ENCODE peak calls at places on chromosomes 13 and 19, in four cellular contexts. I, Y, G and T are unnamed samples.

GRCh38 chr13:41601718-41602445 is 144.5 kb downstream of the RGCC start:
- DNase-seq in I (no peak), Y (peak), G (no peak), T (no peak)

GRCh38 chr13:60520902-60521563 is 124.0 kb downstream of the TDRD3 start:
- DNase-seq in I (no peak), Y (no peak), G (no peak), T (no peak)

GRCh38 chr13:79987761-79988160 is 353.2 kb downstream of the SPRY2 start:
- DNase-seq in I (no peak), Y (no peak), G (no peak), T (no peak)

GRCh38 chr13:19159181-19159580 is 22.4 kb downstream of the TUBA3C start:
- DNase-seq in I (no peak), Y (no peak), G (no peak), T (no peak)

GRCh38 chr13:62320129-62320724 is 904.6 kb upstream of the PCDH20 start:
- DNase-seq in I (no peak), Y (peak), G (peak), T (no peak)

GRCh38 chr13:112615391-112615790 is 27.4 kb upstream of the TUBGCP3 start:
- DNase-seq in I (no peak), Y (no peak), G (no peak), T (no peak)

GRCh38 chr13:59024434-59024833 is 1139.3 kb downstream of the DIAPH3 start:
- DNase-seq in I (no peak), Y (no peak), G (no peak), T (no peak)

GRCh38 chr13:100273138-100273537 is 184.2 kb downstream of the PCCA start:
- DNase-seq in I (no peak), Y (no peak), G (no peak), T (no peak)

DNA sequence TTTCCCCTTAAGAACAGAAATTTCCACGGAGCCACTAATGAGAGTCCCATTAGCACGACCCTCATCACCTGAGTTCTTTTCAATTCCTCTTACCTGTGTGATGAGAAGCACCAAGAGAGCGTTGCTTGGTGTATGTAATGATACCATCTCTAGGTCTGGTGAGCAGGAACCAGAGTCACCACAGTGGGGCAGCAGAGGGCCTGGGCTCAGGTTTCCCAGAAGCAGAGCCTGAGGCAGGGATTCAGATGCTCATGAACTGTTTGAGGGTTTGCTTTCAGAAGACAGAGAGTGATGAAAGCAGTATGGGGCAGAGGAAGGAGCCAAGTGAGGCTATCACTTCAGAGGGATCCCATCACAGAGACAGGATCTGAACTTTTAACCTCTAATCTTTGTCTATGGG is 3.1 kb upstream of the PTPRH start:
- DNase-seq in I (no peak), Y (no peak), G (no peak), T (no peak)
- TF ChIP-seq CTCF in I (no peak), Y (no peak), G (peak), T (no peak)

GRCh38 chr13:75871059-75871458 is 234.9 kb downstream of the LMO7 start:
- DNase-seq in I (no peak), Y (no peak), G (no peak), T (no peak)

GRCh38 chr13:75867718-75868117 is 231.6 kb downstream of the LMO7 start:
- DNase-seq in I (no peak), Y (no peak), G (no peak), T (no peak)

GRCh38 chr13:75872970-75873369 is 236.8 kb downstream of the LMO7 start:
- DNase-seq in I (no peak), Y (no peak), G (no peak), T (no peak)

GRCh38 chr13:75870397-75870801 is 234.3 kb downstream of the LMO7 start:
- DNase-seq in I (no peak), Y (peak), G (no peak), T (no peak)

GRCh38 chr13:75869981-75870380 is 233.9 kb downstream of the LMO7 start:
- DNase-seq in I (no peak), Y (no peak), G (no peak), T (no peak)
- H3K4me3 ChIP-seq in I (no peak), Y (peak), G (no peak), T (no peak)

DNA sequence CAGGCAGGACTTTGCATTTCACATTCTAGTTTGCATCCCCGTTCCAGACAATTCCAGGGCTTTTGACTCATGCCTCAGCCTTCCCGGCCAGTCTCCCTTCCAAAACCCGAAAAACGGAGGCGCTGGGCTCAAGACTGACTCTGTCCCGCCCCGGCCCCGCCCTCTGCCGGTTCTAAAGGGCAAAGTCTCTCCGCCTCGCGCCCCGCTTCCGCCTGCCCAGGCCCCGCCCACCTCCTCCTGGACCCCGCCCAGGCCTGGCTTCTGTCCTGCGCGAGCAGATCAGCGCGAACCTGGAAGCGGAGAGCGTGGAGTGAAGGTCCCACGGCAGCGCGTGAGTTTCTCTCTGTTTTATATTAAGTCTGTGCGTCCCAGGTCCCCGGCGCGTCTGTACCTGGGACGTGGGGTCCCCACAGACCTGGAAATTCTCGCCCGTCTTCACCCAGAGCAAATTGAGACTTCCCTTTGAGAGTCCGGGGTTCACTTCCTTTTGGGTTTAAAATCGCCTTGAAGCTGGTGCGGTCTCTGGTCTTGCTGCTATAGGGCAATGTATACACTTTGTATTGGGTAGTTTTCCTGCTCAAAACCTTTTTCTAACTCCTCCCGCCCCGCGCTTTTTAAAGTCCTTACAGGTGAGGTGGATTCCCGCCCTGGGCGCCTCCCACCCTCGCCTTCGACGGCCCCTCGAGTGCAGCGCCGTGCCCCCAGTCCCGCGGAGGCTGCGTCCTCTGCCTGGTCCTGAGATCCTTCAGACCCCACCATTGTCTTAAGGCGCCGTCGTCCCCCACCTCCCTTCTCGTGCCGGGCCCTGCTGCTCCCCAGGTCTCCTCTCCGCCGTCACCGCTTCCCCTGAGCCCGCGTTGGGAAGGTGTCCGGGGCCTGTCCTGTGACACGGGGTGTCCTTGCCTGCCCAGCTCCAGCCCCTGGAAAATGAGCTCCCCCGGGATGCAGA is 31.2 kb downstream of the ZNF701 start:
- DNase-seq in I (peak), Y (peak), G (peak), T (peak)
- TF ChIP-seq CTCF in I (peak), Y (peak), G (peak), T (peak)

DNA sequence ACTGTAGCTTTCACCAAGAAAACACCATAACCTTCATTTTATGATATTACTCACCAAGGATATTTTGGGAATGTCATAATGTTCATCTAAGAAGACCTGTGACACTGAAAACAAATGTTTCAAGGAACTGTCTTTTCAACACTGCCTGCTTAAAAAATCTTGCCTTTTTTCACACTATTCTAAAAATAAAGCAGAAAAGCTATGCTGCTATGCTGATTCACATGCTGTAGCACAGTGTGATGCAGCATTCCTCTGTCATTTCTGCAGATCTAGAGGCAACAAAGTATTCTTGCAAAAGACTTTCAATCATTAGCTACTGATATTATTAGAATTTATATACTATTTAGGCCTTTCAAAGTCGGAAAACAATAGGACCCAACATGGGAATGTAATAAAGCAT is 525.7 kb downstream of the UQCRFS1 start:
- DNase-seq in I (no peak), Y (no peak), G (no peak), T (no peak)
- H3K4me3 ChIP-seq in I (no peak), Y (no peak), G (no peak), T (no peak)

DNA sequence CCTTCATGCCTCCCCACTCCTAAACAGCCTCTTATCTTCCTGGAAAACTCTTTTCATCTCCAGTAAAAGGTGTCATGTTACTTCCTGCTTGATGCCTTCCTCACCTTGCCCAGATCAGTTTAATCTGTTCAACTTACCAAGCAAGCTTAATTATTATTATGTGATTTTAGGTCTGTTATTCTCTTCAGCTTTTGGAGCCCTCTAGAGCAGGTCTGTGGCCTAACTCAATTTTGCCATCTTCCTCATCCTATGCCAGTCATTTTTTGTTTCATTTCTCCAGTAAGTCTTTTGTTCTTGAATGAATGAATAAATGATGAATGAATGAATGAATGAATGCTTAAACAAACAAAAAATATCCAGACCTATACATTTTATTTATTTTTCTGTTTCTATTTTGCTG is 528.3 kb downstream of the DCT start:
- DNase-seq in I (no peak), Y (peak), G (no peak), T (no peak)
- TF ChIP-seq CTCF in I (no peak), Y (peak), G (no peak), T (no peak)

GRCh38 chr19:48321372-48321621 is 4.1 kb upstream of the EMP3 start:
- DNase-seq in I (peak), Y (peak), G (peak), T (peak)
- H3K4me3 ChIP-seq in I (peak), Y (peak), G (peak), T (peak)

DNA sequence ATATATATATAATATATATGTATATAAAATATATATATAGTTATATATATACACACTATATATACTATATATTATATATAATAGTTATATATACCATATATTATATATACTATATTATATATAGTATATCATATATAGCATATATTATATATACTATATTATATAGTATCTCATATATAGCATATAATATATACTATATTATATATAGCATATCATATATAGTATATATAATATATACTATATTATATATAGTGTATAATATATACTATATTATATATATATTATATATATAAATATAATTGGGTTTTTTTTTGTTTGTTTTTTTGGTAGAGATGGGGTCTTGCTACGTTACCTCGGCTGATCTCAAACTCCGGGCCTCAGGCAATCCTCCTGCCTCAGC is 11.6 kb upstream of the HNRNPL start:
- DNase-seq in I (no peak), Y (no peak), G (no peak), T (no peak)
- TF ChIP-seq CTCF in I (no peak), Y (no peak), G (no peak), T (no peak)

GRCh38 chr19:1360818-1361461 is 22.8 kb upstream of the NDUFS7 start:
- DNase-seq in I (peak), Y (peak), G (no peak), T (no peak)

GRCh38 chr19:1362385-1363257 is 21.1 kb upstream of the NDUFS7 start:
- DNase-seq in I (no peak), Y (no peak), G (no peak), T (no peak)

GRCh38 chr19:1360126-1360817 is 23.4 kb upstream of the NDUFS7 start:
- DNase-seq in I (no peak), Y (no peak), G (no peak), T (no peak)

GRCh38 chr19:1363599-1363998 is 20.1 kb upstream of the NDUFS7 start:
- DNase-seq in I (no peak), Y (no peak), G (no peak), T (no peak)

DNA sequence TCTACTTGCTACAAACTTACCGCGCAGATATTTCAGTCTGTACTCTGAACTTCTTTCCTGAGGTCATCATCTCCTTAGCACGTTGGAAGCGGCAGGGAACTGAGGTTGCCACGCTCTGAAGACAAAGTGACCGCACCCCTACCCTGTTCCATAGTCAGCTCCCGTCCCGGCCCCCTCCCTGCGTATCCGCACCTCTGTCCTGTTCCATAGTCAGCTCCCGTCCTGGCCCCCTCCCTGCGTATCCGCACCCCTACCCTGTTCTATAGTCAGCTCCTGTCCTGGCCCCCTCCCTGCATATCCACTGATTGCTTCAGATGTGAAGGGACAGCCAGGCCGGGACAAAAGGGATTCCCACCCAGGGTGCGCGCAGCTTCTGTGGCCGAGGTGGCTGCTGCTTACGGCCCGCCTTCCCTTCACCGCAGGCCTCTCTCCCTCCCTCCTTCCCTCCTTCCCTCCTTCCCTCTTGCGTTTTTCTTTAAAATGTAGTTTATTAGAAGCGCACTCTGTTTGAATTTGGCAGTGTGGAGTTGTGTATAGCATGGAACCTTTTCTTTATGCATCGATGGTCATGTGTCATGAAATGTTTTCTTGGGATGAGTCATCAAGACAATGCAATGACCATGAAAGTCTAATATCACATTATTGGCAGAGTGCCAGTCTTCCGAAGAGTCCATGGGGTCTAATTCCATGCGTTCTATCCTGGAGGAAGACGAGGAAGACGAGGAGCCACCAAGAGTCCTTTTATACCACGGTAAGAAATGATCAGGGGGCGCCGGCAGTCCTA is 21.9 kb upstream of the NDUFS7 start:
- DNase-seq in I (no peak), Y (peak), G (no peak), T (no peak)
- H3K4me3 ChIP-seq in I (peak), Y (peak), G (no peak), T (no peak)

GRCh38 chr13:52003551-52003950 is 7.7 kb downstream of the ATP7B start:
- DNase-seq in I (no peak), Y (no peak), G (no peak), T (peak)
- TF ChIP-seq CTCF in I (peak), Y (no peak), G (no peak), T (no peak)